ENCODE peak calls at places on chromosomes 1 and 21, in eight cellular contexts. C is Caco-2; K is pancreas; V is Peyer's patch; X is fibroblast of lung; B is CD8-positive, alpha-beta memory T cell; G is CD8-positive, alpha-beta T cell; N is psoas muscle. J is an unnamed sample.

GRCh38 chr1:233055879-233056641 is 105.6 kb downstream of the NTPCR start:
- DNase-seq in N (no peak), X (no peak), K (no peak), V (no peak), B (no peak), C (no peak), G (no peak), J (no peak)

GRCh38 chr1:29563571-29563970 is 327.2 kb downstream of the PTPRU start:
- DNase-seq in X (peak; percentile 29), K (no peak), V (no peak), G (no peak), N (no peak), C (no peak), B (no peak), J (no peak)

GRCh38 chr1:51327386-51327785 is 3.0 kb downstream of the TTC39A start:
- DNase-seq in V (no peak), X (no peak), K (no peak), N (no peak), G (no peak), C (no peak), B (no peak), J (no peak)

GRCh38 chr1:216464489-216464888 is 41.2 kb upstream of the USH2A start:
- DNase-seq in K (no peak), X (peak; percentile 98), V (no peak), N (no peak), C (no peak), G (no peak), B (no peak), J (no peak)

GRCh38 chr21:15080504-15080903 is 15.7 kb upstream of the NRIP1 start:
- DNase-seq in X (peak; percentile 26), K (no peak), C (no peak), B (no peak), V (no peak), G (no peak), N (no peak), J (no peak)

GRCh38 chr1:21576031-21576797 is 67.0 kb downstream of the ALPL start:
- DNase-seq in B (no peak), X (no peak), V (no peak), K (no peak), G (peak; percentile 6), C (no peak), N (no peak), J (no peak)

GRCh38 chr1:84871181-84871580 is 21.8 kb downstream of the LPAR3 start:
- DNase-seq in N (no peak), X (no peak), K (no peak), B (no peak), G (no peak), C (no peak), V (no peak), J (no peak)

GRCh38 chr1:220833436-220833835 is 45.8 kb upstream of the HLX start:
- DNase-seq in V (no peak), G (no peak), B (no peak), X (no peak), N (no peak), C (no peak), K (no peak), J (no peak)

GRCh38 chr1:94955767-94956632 is 29.1 kb upstream of the CNN3 start:
- DNase-seq in G (no peak), B (no peak), V (no peak), K (peak; percentile 30), N (no peak), C (peak; percentile 78), X (peak; percentile 48), J (no peak)

DNA sequence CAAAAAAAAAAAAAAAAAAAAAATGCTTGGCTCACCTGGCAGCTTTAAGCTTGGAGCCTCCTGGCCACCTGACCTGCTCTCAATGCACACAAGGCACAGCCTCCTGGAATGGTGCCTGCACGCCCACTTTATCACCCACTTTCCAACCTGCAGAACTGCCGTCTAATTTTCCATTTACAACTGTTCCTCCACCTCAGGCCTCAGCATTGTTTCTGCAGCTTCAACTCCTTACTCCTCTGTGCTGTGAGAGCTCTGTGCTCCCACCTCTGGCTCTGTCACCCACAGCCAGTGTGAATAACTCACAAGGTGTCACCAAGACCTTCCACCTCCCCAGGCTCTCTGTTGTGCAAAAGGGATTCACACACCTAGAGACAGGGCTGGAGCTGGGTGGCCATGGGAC is 38.7 kb upstream of the GPR157 start:
- DNase-seq in X (no peak), G (no peak), K (no peak), B (no peak), C (no peak), N (no peak), V (no peak), J (no peak)
- H3K4me1 ChIP-seq in X (peaks cover 20% of the 10 kb centered on the region), G (no peaks in the 10 kb centered on the region), K (peaks cover 23% of the 10 kb centered on the region), B (no peaks in the 10 kb centered on the region), C (peaks cover 18% of the 10 kb centered on the region), N (peaks cover 11% of the 10 kb centered on the region), V (peaks cover 12% of the 10 kb centered on the region), J (peaks cover 15% of the 10 kb centered on the region)

DNA sequence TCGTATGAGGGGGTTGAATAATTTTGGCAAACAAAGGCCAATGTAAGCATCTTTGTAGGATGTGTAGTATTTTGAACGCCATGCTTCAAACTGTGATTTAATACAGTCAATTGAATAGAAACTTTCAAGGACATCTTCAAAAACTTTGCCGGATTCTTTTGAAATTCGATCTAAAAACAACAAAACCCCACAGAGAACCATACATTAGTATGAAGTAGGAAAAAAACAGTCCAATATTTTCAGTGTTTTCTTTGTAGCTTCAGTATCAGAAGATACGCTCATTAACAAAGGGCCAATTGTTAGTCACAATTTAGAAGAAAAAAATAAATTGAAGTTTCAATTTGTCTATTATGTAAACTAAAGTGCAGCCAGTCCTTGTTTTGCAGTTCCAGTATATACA is 20.7 kb upstream of the SYNJ1 start:
- DNase-seq in V (no peak), N (no peak), G (no peak), B (no peak), X (no peak), K (no peak), C (no peak), J (no peak)
- H3K36me3 ChIP-seq in V (no peaks in the 10 kb centered on the region), N (peaks cover 8% of the 10 kb centered on the region), G (peaks cover 52% of the 10 kb centered on the region), B (peaks cover 55% of the 10 kb centered on the region), X (peaks cover 4% of the 10 kb centered on the region), K (peaks cover 47% of the 10 kb centered on the region), C (no peaks in the 10 kb centered on the region), J (peaks cover 85% of the 10 kb centered on the region)

GRCh38 chr1:81021134-81021533 is 779.6 kb upstream of the ADGRL2 start:
- DNase-seq in V (no peak), C (no peak), G (no peak), X (peak; percentile 31), K (no peak), N (no peak), B (no peak), J (no peak)
- H3K9me3 ChIP-seq in V (no peaks in the 10 kb centered on the region), C (no peaks in the 10 kb centered on the region), G (no peaks in the 10 kb centered on the region), X (no peaks in the 10 kb centered on the region), K (no peaks in the 10 kb centered on the region), N (no peaks in the 10 kb centered on the region), B (no peaks in the 10 kb centered on the region), J (peaks cover 4% of the 10 kb centered on the region)

GRCh38 chr1:8506447-8506846 is 188.5 kb downstream of the SLC45A1 start:
- DNase-seq in K (no peak), C (no peak), X (no peak), V (no peak), N (no peak), G (no peak), B (no peak), J (no peak)

GRCh38 chr1:8512504-8512903 is 194.6 kb downstream of the SLC45A1 start:
- DNase-seq in K (no peak), V (no peak), X (no peak), B (no peak), G (no peak), N (no peak), C (no peak), J (no peak)

GRCh38 chr1:8506995-8507615 is 189.2 kb downstream of the SLC45A1 start:
- DNase-seq in V (no peak), C (no peak), G (no peak), N (no peak), B (no peak), K (no peak), X (no peak), J (no peak)

GRCh38 chr1:8510041-8510823 is 192.3 kb downstream of the SLC45A1 start:
- DNase-seq in C (no peak), G (peak; percentile 67), X (peak; percentile 82), N (no peak), K (no peak), V (no peak), B (no peak), J (no peak)

GRCh38 chr1:8509579-8509978 is 191.7 kb downstream of the SLC45A1 start:
- DNase-seq in N (no peak), B (no peak), V (no peak), C (no peak), X (no peak), K (no peak), G (no peak), J (no peak)
- H3K4me1 ChIP-seq in N (peaks cover 47% of the 10 kb centered on the region), B (peaks cover 32% of the 10 kb centered on the region), V (no peaks in the 10 kb centered on the region), C (no peaks in the 10 kb centered on the region), X (peaks cover 7% of the 10 kb centered on the region), K (no peaks in the 10 kb centered on the region), G (peaks cover 33% of the 10 kb centered on the region), J (no peaks in the 10 kb centered on the region)

DNA sequence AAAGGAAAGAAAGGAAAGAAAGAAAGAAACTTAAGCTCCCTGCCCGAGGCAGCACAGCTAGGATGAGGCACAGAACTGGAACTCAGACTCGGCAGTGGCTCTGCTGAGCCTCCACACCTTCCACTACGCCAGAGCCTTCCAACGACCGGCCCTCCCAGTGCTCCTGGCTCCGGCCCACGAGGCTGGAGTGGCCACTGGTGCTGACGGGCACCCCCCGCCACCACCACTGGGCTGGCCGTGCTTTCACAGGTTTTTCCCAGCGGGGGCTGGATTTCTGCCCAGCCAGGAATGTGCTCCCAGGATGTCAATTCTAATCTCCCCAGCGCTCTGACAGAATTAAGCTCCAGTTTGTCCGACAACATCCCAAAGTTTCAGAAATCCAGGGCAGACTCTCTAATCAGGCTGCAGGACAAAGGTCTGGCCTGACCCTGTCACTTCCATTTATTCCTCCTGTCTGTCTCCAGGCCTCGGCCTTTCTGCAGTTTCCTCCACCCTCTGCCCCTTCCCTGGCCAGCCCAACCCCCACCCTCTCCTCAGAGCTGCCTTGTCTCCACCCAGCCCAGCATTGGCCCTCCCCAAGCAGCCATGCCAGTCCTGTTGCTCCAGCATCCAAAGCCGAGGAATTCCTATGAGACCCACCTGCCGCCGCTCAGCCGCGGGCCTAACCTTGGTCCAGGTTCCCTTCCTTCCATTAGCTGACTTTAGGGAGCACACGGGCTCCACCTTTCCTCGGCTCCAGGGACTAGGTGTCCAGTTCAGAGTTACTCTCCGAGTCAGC is 81.9 kb downstream of the CASZ1 start:
- DNase-seq in B (no peak), V (no peak), K (peak; percentile 81), G (no peak), X (no peak), C (no peak), N (no peak), J (no peak)
- H3K36me3 ChIP-seq in B (no peaks in the 10 kb centered on the region), V (no peaks in the 10 kb centered on the region), K (no peaks in the 10 kb centered on the region), G (no peaks in the 10 kb centered on the region), X (no peaks in the 10 kb centered on the region), C (no peaks in the 10 kb centered on the region), N (no peaks in the 10 kb centered on the region), J (no peaks in the 10 kb centered on the region)